ENCODE peak calls at places on chromosome 1, in nine cellular contexts. One of them, this sample, is unnamed.

GRCh38 chr1:16145988-16146887 is 9.6 kb downstream of the EPHA2 start:
- DNase-seq in ascending aorta: no peak
- DNase-seq in colonic mucosa: peak
- DNase-seq in lower lobe of right lung: peak
- DNase-seq in AG10803: peak
- DNase-seq in fibroblast of pulmonary artery: peak
- DNase-seq in Peyer's patch: peak
- DNase-seq in WERI-Rb-1: no peak
- DNase-seq in stomach: peak
- DNase-seq in this sample: no peak

GRCh38 chr1:26409191-26409751 is 1.3 kb upstream of the LIN28A start:
- DNase-seq in ascending aorta: no peak
- DNase-seq in colonic mucosa: no peak
- DNase-seq in lower lobe of right lung: no peak
- DNase-seq in AG10803: no peak
- DNase-seq in fibroblast of pulmonary artery: peak
- DNase-seq in Peyer's patch: no peak
- DNase-seq in WERI-Rb-1: peak
- DNase-seq in stomach: no peak
- DNase-seq in this sample: no peak

GRCh38 chr1:178238722-178239510 is 145.0 kb downstream of the RASAL2 start:
- DNase-seq in ascending aorta: no peak
- DNase-seq in colonic mucosa: no peak
- DNase-seq in lower lobe of right lung: no peak
- DNase-seq in AG10803: peak
- DNase-seq in fibroblast of pulmonary artery: peak
- DNase-seq in Peyer's patch: no peak
- DNase-seq in WERI-Rb-1: no peak
- DNase-seq in stomach: no peak
- DNase-seq in this sample: no peak

GRCh38 chr1:166172106-166172505 is 5.3 kb upstream of the FAM78B start:
- DNase-seq in ascending aorta: no peak
- DNase-seq in colonic mucosa: no peak
- DNase-seq in lower lobe of right lung: no peak
- DNase-seq in AG10803: no peak
- DNase-seq in fibroblast of pulmonary artery: no peak
- DNase-seq in Peyer's patch: no peak
- DNase-seq in WERI-Rb-1: no peak
- DNase-seq in stomach: no peak
- DNase-seq in this sample: no peak

GRCh38 chr1:119372493-119373086 is 4.0 kb downstream of the HAO2 start:
- DNase-seq in ascending aorta: no peak
- DNase-seq in colonic mucosa: peak
- DNase-seq in lower lobe of right lung: no peak
- DNase-seq in AG10803: peak
- DNase-seq in fibroblast of pulmonary artery: peak
- DNase-seq in Peyer's patch: peak
- DNase-seq in WERI-Rb-1: peak
- DNase-seq in stomach: no peak
- DNase-seq in this sample: no peak

GRCh38 chr1:104125935-104126334 is 376.2 kb downstream of the AMY1C start:
- DNase-seq in ascending aorta: no peak
- DNase-seq in colonic mucosa: no peak
- DNase-seq in lower lobe of right lung: no peak
- DNase-seq in AG10803: no peak
- DNase-seq in fibroblast of pulmonary artery: no peak
- DNase-seq in Peyer's patch: no peak
- DNase-seq in WERI-Rb-1: no peak
- DNase-seq in stomach: no peak
- DNase-seq in this sample: no peak

GRCh38 chr1:172499636-172500141 is 33.3 kb upstream of the SUCO start:
- DNase-seq in ascending aorta: no peak
- DNase-seq in colonic mucosa: peak
- DNase-seq in lower lobe of right lung: peak
- DNase-seq in AG10803: no peak
- DNase-seq in fibroblast of pulmonary artery: no peak
- DNase-seq in Peyer's patch: peak
- DNase-seq in WERI-Rb-1: no peak
- DNase-seq in stomach: no peak
- DNase-seq in this sample: no peak

GRCh38 chr1:186302378-186302920 is 72.6 kb downstream of the TPR start:
- DNase-seq in ascending aorta: no peak
- DNase-seq in colonic mucosa: no peak
- DNase-seq in lower lobe of right lung: no peak
- DNase-seq in AG10803: peak
- DNase-seq in fibroblast of pulmonary artery: no peak
- DNase-seq in Peyer's patch: no peak
- DNase-seq in WERI-Rb-1: no peak
- DNase-seq in stomach: no peak
- DNase-seq in this sample: no peak

GRCh38 chr1:30588311-30589073 is 134.9 kb downstream of the MATN1 start:
- DNase-seq in ascending aorta: no peak
- DNase-seq in colonic mucosa: peak
- DNase-seq in lower lobe of right lung: no peak
- DNase-seq in AG10803: no peak
- DNase-seq in fibroblast of pulmonary artery: no peak
- DNase-seq in Peyer's patch: no peak
- DNase-seq in WERI-Rb-1: no peak
- DNase-seq in stomach: no peak
- DNase-seq in this sample: no peak

GRCh38 chr1:33745942-33746341 is 117.9 kb upstream of the HMGB4 start:
- DNase-seq in ascending aorta: no peak
- DNase-seq in colonic mucosa: no peak
- DNase-seq in lower lobe of right lung: no peak
- DNase-seq in AG10803: no peak
- DNase-seq in fibroblast of pulmonary artery: no peak
- DNase-seq in Peyer's patch: no peak
- DNase-seq in WERI-Rb-1: no peak
- DNase-seq in stomach: no peak
- DNase-seq in this sample: no peak

DNA sequence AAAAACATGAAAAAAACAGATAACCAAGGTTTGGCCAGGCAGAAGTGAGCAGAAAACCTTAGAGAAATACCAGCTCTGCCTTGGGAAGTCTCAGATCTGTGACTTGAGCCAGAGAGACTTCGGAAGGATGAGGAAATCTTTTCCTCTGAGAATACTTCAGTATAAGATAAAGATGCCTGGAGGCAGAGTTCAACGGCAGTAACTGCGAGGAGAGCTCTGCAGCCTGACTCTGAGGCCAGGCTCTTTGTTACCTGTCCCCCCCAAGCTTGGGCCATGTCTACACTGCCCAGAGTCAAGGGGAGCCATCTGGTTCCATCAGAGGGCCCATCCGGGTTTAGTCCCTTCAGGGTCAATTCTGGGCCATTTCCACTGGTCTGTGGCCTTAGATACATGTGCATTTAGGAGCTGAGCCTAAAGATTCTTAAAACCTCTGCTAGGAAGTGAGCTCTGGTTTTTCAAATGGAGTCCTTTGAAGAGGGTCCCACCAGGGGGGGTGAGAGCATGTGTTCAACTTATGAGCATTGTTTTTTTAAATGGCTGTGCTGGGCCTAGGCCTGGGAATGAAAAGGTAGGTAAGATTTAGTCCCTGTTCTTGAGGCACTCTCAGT is 8.7 kb downstream of the KIRREL1 start:
- DNase-seq in ascending aorta: no peak
- DNase-seq in colonic mucosa: no peak
- DNase-seq in lower lobe of right lung: no peak
- DNase-seq in AG10803: peak
- DNase-seq in fibroblast of pulmonary artery: peak
- DNase-seq in Peyer's patch: no peak
- DNase-seq in WERI-Rb-1: no peak
- DNase-seq in stomach: no peak
- DNase-seq in this sample: no peak
- TF ChIP-seq CTCF in ascending aorta: no peak
- TF ChIP-seq CTCF in colonic mucosa: no peak
- TF ChIP-seq CTCF in lower lobe of right lung: no peak
- TF ChIP-seq CTCF in AG10803: no peak
- TF ChIP-seq CTCF in fibroblast of pulmonary artery: no peak
- TF ChIP-seq CTCF in Peyer's patch: no peak
- TF ChIP-seq CTCF in WERI-Rb-1: no peak
- TF ChIP-seq CTCF in stomach: no peak
- TF ChIP-seq CTCF in this sample: no peak

DNA sequence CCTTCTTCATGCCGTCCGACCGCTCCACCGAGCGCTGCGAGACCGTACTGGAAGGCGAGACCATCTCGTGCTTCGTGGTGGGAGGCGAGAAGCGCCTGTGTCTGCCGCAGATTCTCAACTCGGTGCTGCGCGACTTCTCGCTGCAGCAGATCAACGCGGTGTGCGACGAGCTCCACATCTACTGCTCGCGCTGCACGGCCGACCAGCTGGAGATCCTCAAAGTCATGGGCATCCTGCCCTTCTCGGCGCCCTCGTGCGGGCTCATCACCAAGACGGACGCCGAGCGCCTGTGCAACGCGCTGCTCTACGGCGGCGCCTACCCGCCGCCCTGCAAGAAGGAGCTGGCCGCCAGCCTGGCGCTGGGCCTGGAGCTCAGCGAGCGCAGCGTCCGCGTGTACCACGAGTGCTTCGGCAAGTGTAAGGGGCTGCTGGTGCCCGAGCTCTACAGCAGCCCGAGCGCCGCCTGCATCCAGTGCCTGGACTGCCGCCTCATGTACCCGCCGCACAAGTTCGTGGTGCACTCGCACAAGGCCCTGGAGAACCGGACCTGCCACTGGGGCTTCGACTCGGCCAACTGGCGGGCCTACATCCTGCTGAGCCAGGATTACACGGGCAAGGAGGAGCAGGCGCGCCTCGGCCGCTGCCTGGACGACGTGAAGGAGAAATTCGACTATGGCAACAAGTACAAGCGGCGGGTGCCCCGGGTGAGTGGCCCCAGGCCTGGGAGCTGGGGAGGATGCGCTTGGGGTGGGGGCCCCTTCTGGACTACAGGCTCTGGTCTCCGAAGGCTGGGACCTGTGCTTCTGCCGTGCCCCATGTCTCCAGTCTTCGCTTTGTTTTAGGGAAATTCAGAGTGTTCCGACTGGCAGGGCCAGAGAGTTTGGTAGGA is 1.2 kb downstream of the SKI start:
- DNase-seq in ascending aorta: no peak
- DNase-seq in colonic mucosa: peak
- DNase-seq in lower lobe of right lung: peak
- DNase-seq in AG10803: peak
- DNase-seq in fibroblast of pulmonary artery: peak
- DNase-seq in Peyer's patch: peak
- DNase-seq in WERI-Rb-1: no peak
- DNase-seq in stomach: peak
- DNase-seq in this sample: peak
- TF ChIP-seq CTCF in ascending aorta: no peak
- TF ChIP-seq CTCF in colonic mucosa: no peak
- TF ChIP-seq CTCF in lower lobe of right lung: no peak
- TF ChIP-seq CTCF in AG10803: no peak
- TF ChIP-seq CTCF in fibroblast of pulmonary artery: no peak
- TF ChIP-seq CTCF in Peyer's patch: no peak
- TF ChIP-seq CTCF in WERI-Rb-1: no peak
- TF ChIP-seq CTCF in stomach: no peak
- TF ChIP-seq CTCF in this sample: no peak

GRCh38 chr1:209805875-209806760 is at the start of gene IRF6:
- DNase-seq in ascending aorta: no peak
- DNase-seq in colonic mucosa: peak
- DNase-seq in lower lobe of right lung: peak
- DNase-seq in AG10803: peak
- DNase-seq in fibroblast of pulmonary artery: peak
- DNase-seq in Peyer's patch: peak
- DNase-seq in WERI-Rb-1: no peak
- DNase-seq in stomach: peak
- DNase-seq in this sample: peak

GRCh38 chr1:209802780-209803152 is 3.2 kb downstream of the IRF6 start:
- DNase-seq in ascending aorta: no peak
- DNase-seq in colonic mucosa: no peak
- DNase-seq in lower lobe of right lung: no peak
- DNase-seq in AG10803: no peak
- DNase-seq in fibroblast of pulmonary artery: no peak
- DNase-seq in Peyer's patch: no peak
- DNase-seq in WERI-Rb-1: no peak
- DNase-seq in stomach: no peak
- DNase-seq in this sample: no peak

GRCh38 chr1:209807509-209807908 is 1.6 kb upstream of the IRF6 start:
- DNase-seq in ascending aorta: no peak
- DNase-seq in colonic mucosa: no peak
- DNase-seq in lower lobe of right lung: no peak
- DNase-seq in AG10803: no peak
- DNase-seq in fibroblast of pulmonary artery: no peak
- DNase-seq in Peyer's patch: no peak
- DNase-seq in WERI-Rb-1: no peak
- DNase-seq in stomach: no peak
- DNase-seq in this sample: no peak

GRCh38 chr1:209803568-209803967 is 2.4 kb downstream of the IRF6 start:
- DNase-seq in ascending aorta: no peak
- DNase-seq in colonic mucosa: no peak
- DNase-seq in lower lobe of right lung: no peak
- DNase-seq in AG10803: no peak
- DNase-seq in fibroblast of pulmonary artery: no peak
- DNase-seq in Peyer's patch: no peak
- DNase-seq in WERI-Rb-1: no peak
- DNase-seq in stomach: no peak
- DNase-seq in this sample: no peak

DNA sequence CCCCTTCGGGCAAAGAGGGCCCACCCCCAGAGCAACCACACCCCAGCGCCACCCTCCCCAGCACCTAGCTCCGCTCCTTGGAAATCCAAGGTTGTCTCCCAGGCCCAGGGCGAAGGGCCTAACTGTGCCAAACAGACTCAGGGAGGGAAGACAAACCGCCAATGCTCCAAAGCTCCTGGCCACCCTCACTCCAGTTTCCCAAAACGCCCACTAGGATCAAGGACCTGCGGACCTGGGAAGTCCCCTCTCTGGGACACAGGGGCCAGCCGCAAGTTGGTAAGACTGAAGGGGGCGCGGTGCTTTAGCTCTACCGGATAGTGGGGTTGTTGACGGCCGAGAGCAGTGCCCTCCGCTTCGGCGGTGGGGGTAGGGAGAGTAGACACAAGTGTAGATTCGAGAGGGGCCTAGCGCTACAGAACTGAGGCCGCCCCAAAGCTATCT is 581 bp downstream of the IRF6 start:
- DNase-seq in ascending aorta: no peak
- DNase-seq in colonic mucosa: peak
- DNase-seq in lower lobe of right lung: peak
- DNase-seq in AG10803: no peak
- DNase-seq in fibroblast of pulmonary artery: no peak
- DNase-seq in Peyer's patch: no peak
- DNase-seq in WERI-Rb-1: no peak
- DNase-seq in stomach: peak
- DNase-seq in this sample: no peak
- TF ChIP-seq CTCF in ascending aorta: no peak
- TF ChIP-seq CTCF in colonic mucosa: no peak
- TF ChIP-seq CTCF in lower lobe of right lung: no peak
- TF ChIP-seq CTCF in AG10803: no peak
- TF ChIP-seq CTCF in fibroblast of pulmonary artery: no peak
- TF ChIP-seq CTCF in Peyer's patch: no peak
- TF ChIP-seq CTCF in WERI-Rb-1: no peak
- TF ChIP-seq CTCF in stomach: no peak
- TF ChIP-seq CTCF in this sample: no peak

DNA sequence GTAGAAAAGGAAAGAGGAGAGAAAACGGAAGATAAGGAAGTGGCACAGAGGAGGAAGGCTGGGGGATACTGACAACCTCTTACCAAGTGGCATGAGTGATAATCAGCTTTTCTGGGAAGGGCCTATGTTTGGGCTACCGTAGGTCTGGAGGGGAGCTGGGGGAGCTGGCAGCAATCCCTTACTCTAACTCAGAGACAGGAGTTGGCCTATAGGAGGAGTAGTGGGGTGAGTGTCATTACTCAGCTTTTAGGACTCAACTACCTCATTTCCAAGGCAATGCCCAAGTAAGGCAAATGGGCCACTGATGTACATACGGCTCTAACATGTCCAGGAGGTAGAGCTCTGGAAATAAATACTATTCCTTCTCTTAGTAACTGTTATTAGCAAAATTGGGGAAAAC is 48.7 kb upstream of the DMRTA2 start:
- DNase-seq in ascending aorta: no peak
- DNase-seq in colonic mucosa: no peak
- DNase-seq in lower lobe of right lung: no peak
- DNase-seq in AG10803: no peak
- DNase-seq in fibroblast of pulmonary artery: no peak
- DNase-seq in Peyer's patch: no peak
- DNase-seq in WERI-Rb-1: no peak
- DNase-seq in stomach: no peak
- DNase-seq in this sample: no peak
- TF ChIP-seq CTCF in ascending aorta: no peak
- TF ChIP-seq CTCF in colonic mucosa: no peak
- TF ChIP-seq CTCF in lower lobe of right lung: no peak
- TF ChIP-seq CTCF in AG10803: no peak
- TF ChIP-seq CTCF in fibroblast of pulmonary artery: no peak
- TF ChIP-seq CTCF in Peyer's patch: no peak
- TF ChIP-seq CTCF in WERI-Rb-1: peak
- TF ChIP-seq CTCF in stomach: no peak
- TF ChIP-seq CTCF in this sample: no peak

This sample was measured in activated B cell treated with CpG ODN at 0.5 μM for 24 hours.